ENCODE peak calls at places on chromosome 4, in seven cellular contexts. One of them, this sample, is unnamed.

GRCh38 chr4:87078987-87079469 is 141.4 kb downstream of the KLHL8 start:
- DNase-seq in H4: no peak
- DNase-seq in HFF-Myc: no peak
- DNase-seq in ELR: no peak
- DNase-seq in activated CD4-positive, alpha-beta T cell treated with anti-CD3 and anti-CD28 coated beads for 36 hours: no peak
- DNase-seq in neuronal stem cell: no peak
- DNase-seq in kidney glomerular epithelial cell: peak
- DNase-seq in this sample: no peak

GRCh38 chr4:102598759-102599379 is 97.7 kb downstream of the NFKB1 start:
- DNase-seq in activated CD4-positive, alpha-beta T cell treated with anti-CD3 and anti-CD28 coated beads for 36 hours: peak
- DNase-seq in HFF-Myc: no peak
- DNase-seq in ELR: no peak
- DNase-seq in H4: no peak
- DNase-seq in kidney glomerular epithelial cell: no peak
- DNase-seq in neuronal stem cell: no peak
- DNase-seq in this sample: no peak

GRCh38 chr4:2835978-2836377 is 7.7 kb upstream of the ADD1 start:
- DNase-seq in H4: no peak
- DNase-seq in activated CD4-positive, alpha-beta T cell treated with anti-CD3 and anti-CD28 coated beads for 36 hours: peak
- DNase-seq in neuronal stem cell: no peak
- DNase-seq in HFF-Myc: no peak
- DNase-seq in kidney glomerular epithelial cell: no peak
- DNase-seq in ELR: no peak
- DNase-seq in this sample: no peak

GRCh38 chr4:141609243-141609642 is 27.1 kb upstream of the IL15 start:
- DNase-seq in ELR: no peak
- DNase-seq in activated CD4-positive, alpha-beta T cell treated with anti-CD3 and anti-CD28 coated beads for 36 hours: no peak
- DNase-seq in kidney glomerular epithelial cell: no peak
- DNase-seq in HFF-Myc: no peak
- DNase-seq in H4: peak
- DNase-seq in neuronal stem cell: no peak
- DNase-seq in this sample: no peak

GRCh38 chr4:28167411-28167810 is 1306.8 kb downstream of the STIM2 start:
- DNase-seq in activated CD4-positive, alpha-beta T cell treated with anti-CD3 and anti-CD28 coated beads for 36 hours: no peak
- DNase-seq in kidney glomerular epithelial cell: no peak
- DNase-seq in neuronal stem cell: no peak
- DNase-seq in HFF-Myc: no peak
- DNase-seq in H4: peak
- DNase-seq in ELR: peak
- DNase-seq in this sample: no peak

GRCh38 chr4:113708250-113708649 is 53.3 kb downstream of the CAMK2D start:
- DNase-seq in ELR: peak
- DNase-seq in H4: peak
- DNase-seq in neuronal stem cell: no peak
- DNase-seq in kidney glomerular epithelial cell: no peak
- DNase-seq in activated CD4-positive, alpha-beta T cell treated with anti-CD3 and anti-CD28 coated beads for 36 hours: no peak
- DNase-seq in HFF-Myc: no peak
- DNase-seq in this sample: no peak

GRCh38 chr4:141913928-141914327 is 277.5 kb downstream of the IL15 start:
- DNase-seq in ELR: no peak
- DNase-seq in neuronal stem cell: no peak
- DNase-seq in kidney glomerular epithelial cell: no peak
- DNase-seq in activated CD4-positive, alpha-beta T cell treated with anti-CD3 and anti-CD28 coated beads for 36 hours: no peak
- DNase-seq in H4: no peak
- DNase-seq in HFF-Myc: no peak
- DNase-seq in this sample: no peak

GRCh38 chr4:5373327-5373726 is 322.0 kb downstream of the STK32B start:
- DNase-seq in ELR: no peak
- DNase-seq in neuronal stem cell: no peak
- DNase-seq in HFF-Myc: no peak
- DNase-seq in H4: no peak
- DNase-seq in kidney glomerular epithelial cell: no peak
- DNase-seq in activated CD4-positive, alpha-beta T cell treated with anti-CD3 and anti-CD28 coated beads for 36 hours: no peak
- DNase-seq in this sample: no peak

GRCh38 chr4:159206427-159206871 is 103.6 kb downstream of the RAPGEF2 start:
- DNase-seq in neuronal stem cell: no peak
- DNase-seq in H4: no peak
- DNase-seq in kidney glomerular epithelial cell: no peak
- DNase-seq in ELR: peak
- DNase-seq in activated CD4-positive, alpha-beta T cell treated with anti-CD3 and anti-CD28 coated beads for 36 hours: peak
- DNase-seq in HFF-Myc: no peak
- DNase-seq in this sample: no peak

GRCh38 chr4:26839016-26839415 is 21.6 kb upstream of the STIM2 start:
- DNase-seq in neuronal stem cell: no peak
- DNase-seq in HFF-Myc: no peak
- DNase-seq in kidney glomerular epithelial cell: no peak
- DNase-seq in activated CD4-positive, alpha-beta T cell treated with anti-CD3 and anti-CD28 coated beads for 36 hours: no peak
- DNase-seq in ELR: peak
- DNase-seq in H4: peak
- DNase-seq in this sample: no peak

GRCh38 chr4:95095352-95095974 is 337.7 kb downstream of the BMPR1B start:
- DNase-seq in H4: peak
- DNase-seq in HFF-Myc: no peak
- DNase-seq in neuronal stem cell: no peak
- DNase-seq in activated CD4-positive, alpha-beta T cell treated with anti-CD3 and anti-CD28 coated beads for 36 hours: peak
- DNase-seq in ELR: peak
- DNase-seq in kidney glomerular epithelial cell: peak
- DNase-seq in this sample: no peak

GRCh38 chr4:68132342-68132741 is 2.7 kb upstream of the TMPRSS11F start:
- DNase-seq in activated CD4-positive, alpha-beta T cell treated with anti-CD3 and anti-CD28 coated beads for 36 hours: no peak
- DNase-seq in H4: no peak
- DNase-seq in ELR: no peak
- DNase-seq in neuronal stem cell: no peak
- DNase-seq in kidney glomerular epithelial cell: no peak
- DNase-seq in HFF-Myc: no peak
- DNase-seq in this sample: no peak

GRCh38 chr4:83125738-83126141 is 11.2 kb upstream of the PLAC8 start:
- DNase-seq in ELR: no peak
- DNase-seq in activated CD4-positive, alpha-beta T cell treated with anti-CD3 and anti-CD28 coated beads for 36 hours: peak
- DNase-seq in kidney glomerular epithelial cell: no peak
- DNase-seq in HFF-Myc: no peak
- DNase-seq in H4: no peak
- DNase-seq in neuronal stem cell: no peak
- DNase-seq in this sample: peak

GRCh38 chr4:89482926-89483595 is 175.5 kb upstream of the GPRIN3 start:
- DNase-seq in ELR: peak
- DNase-seq in kidney glomerular epithelial cell: no peak
- DNase-seq in neuronal stem cell: no peak
- DNase-seq in activated CD4-positive, alpha-beta T cell treated with anti-CD3 and anti-CD28 coated beads for 36 hours: no peak
- DNase-seq in HFF-Myc: no peak
- DNase-seq in H4: no peak
- DNase-seq in this sample: no peak

GRCh38 chr4:28225005-28225404 is 1364.4 kb downstream of the STIM2 start:
- DNase-seq in neuronal stem cell: peak
- DNase-seq in kidney glomerular epithelial cell: peak
- DNase-seq in H4: peak
- DNase-seq in activated CD4-positive, alpha-beta T cell treated with anti-CD3 and anti-CD28 coated beads for 36 hours: no peak
- DNase-seq in HFF-Myc: peak
- DNase-seq in ELR: peak
- DNase-seq in this sample: no peak

GRCh38 chr4:94410678-94411206 is 41.0 kb upstream of the PDLIM5 start:
- DNase-seq in H4: peak
- DNase-seq in ELR: no peak
- DNase-seq in HFF-Myc: no peak
- DNase-seq in kidney glomerular epithelial cell: peak
- DNase-seq in activated CD4-positive, alpha-beta T cell treated with anti-CD3 and anti-CD28 coated beads for 36 hours: no peak
- DNase-seq in neuronal stem cell: no peak
- DNase-seq in this sample: no peak

GRCh38 chr4:169745291-169745690 is 12.5 kb downstream of the HPF1 start:
- DNase-seq in ELR: peak
- DNase-seq in HFF-Myc: no peak
- DNase-seq in activated CD4-positive, alpha-beta T cell treated with anti-CD3 and anti-CD28 coated beads for 36 hours: no peak
- DNase-seq in kidney glomerular epithelial cell: no peak
- DNase-seq in neuronal stem cell: no peak
- DNase-seq in H4: no peak
- DNase-seq in this sample: no peak

GRCh38 chr4:88411491-88412101 is 32.9 kb downstream of the HERC6 start:
- DNase-seq in ELR: peak
- DNase-seq in HFF-Myc: no peak
- DNase-seq in neuronal stem cell: no peak
- DNase-seq in kidney glomerular epithelial cell: no peak
- DNase-seq in H4: no peak
- DNase-seq in activated CD4-positive, alpha-beta T cell treated with anti-CD3 and anti-CD28 coated beads for 36 hours: peak
- DNase-seq in this sample: no peak